ENCODE peak calls at places on chromosomes 13 and 19, in six cellular contexts. Z is stimulated activated CD8-positive, alpha-beta memory T cell treated with anti-CD3 and anti-CD28 coated beads, Interleukin-15, amount 100 ng/mL, for 4 hours; O is GM06990; S is GF-D8; I is right lobe of liver; C is LHCN-M2. L is an unnamed sample.
A peak's percentile ranks its signal among the peaks of the same experiment; 100 is the strongest.

GRCh38 chr13:91805605-91806004 is 407.2 kb downstream of the GPC5 start:
- DNase-seq in Z (no peak), O (no peak), S (no peak), I (no peak), C (no peak), L (no peak)

GRCh38 chr19:42942187-42942789 is 5.3 kb upstream of the PSG7 start:
- DNase-seq in Z (no peak), O (no peak), S (no peak), I (no peak), C (peak; percentile 14), L (no peak)

GRCh38 chr13:37014609-37015008 is 14.0 kb downstream of the EXOSC8 start:
- DNase-seq in Z (no peak), O (no peak), S (no peak), I (no peak), C (no peak), L (no peak)

GRCh38 chr13:35472308-35473008 is 4.0 kb downstream of the MAB21L1 start:
- DNase-seq in Z (no peak), O (no peak), S (no peak), I (no peak), C (no peak), L (peak; percentile 28)

GRCh38 chr13:75870397-75870801 is 234.3 kb downstream of the LMO7 start:
- DNase-seq in Z (no peak), O (no peak), S (no peak), I (no peak), C (peak; percentile 54), L (peak; percentile 37)

GRCh38 chr13:38417727-38418126 is 68.1 kb downstream of the UFM1 start:
- DNase-seq in Z (no peak), O (no peak), S (no peak), I (no peak), C (peak; percentile 49), L (peak; percentile 16)

GRCh38 chr19:47319923-47320871 is 10.5 kb downstream of the C5AR1 start:
- DNase-seq in Z (no peak), O (no peak), S (no peak), I (no peak), C (no peak), L (no peak)

GRCh38 chr13:51532736-51533197 is 51.5 kb upstream of the WDFY2 start:
- DNase-seq in Z (no peak), O (no peak), S (peak; percentile 46), I (no peak), C (peak; percentile 17), L (no peak)

GRCh38 chr13:113176292-113176691 is 17.8 kb downstream of the PROZ start:
- DNase-seq in Z (peak; percentile 51), O (peak; percentile 45), S (no peak), I (no peak), C (no peak), L (no peak)

GRCh38 chr13:45490068-45490467 is 25.3 kb downstream of the COG3 start:
- DNase-seq in Z (no peak), O (no peak), S (no peak), I (no peak), C (peak; percentile 35), L (no peak)

GRCh38 chr13:113153810-113154748 is 4.4 kb upstream of the PROZ start:
- DNase-seq in Z (peak; percentile 42), O (peak; percentile 54), S (peak; percentile 53), I (peak; percentile 92), C (peak; percentile 60), L (peak; percentile 84)

GRCh38 chr19:19475845-19476828 is 39.2 kb downstream of the TSSK6 start:
- DNase-seq in Z (no peak), O (no peak), S (no peak), I (no peak), C (peak; percentile 43), L (peak; percentile 60)

GRCh38 chr19:11418518-11419506 is at the start of gene RGL3:
- DNase-seq in Z (no peak), O (no peak), S (no peak), I (peak; percentile 77), C (no peak), L (peak; percentile 67)

GRCh38 chr13:36101157-36101556 is 30.0 kb downstream of the DCLK1 start:
- DNase-seq in Z (no peak), O (no peak), S (no peak), I (no peak), C (no peak), L (no peak)

GRCh38 chr13:44397766-44398223 is 24.2 kb downstream of the SERP2 start:
- DNase-seq in Z (no peak), O (no peak), S (no peak), I (no peak), C (peak; percentile 74), L (peak; percentile 10)

GRCh38 chr13:74979703-74980102 is 502.3 kb downstream of the TBC1D4 start:
- DNase-seq in Z (no peak), O (no peak), S (no peak), I (no peak), C (no peak), L (no peak)

GRCh38 chr13:40292108-40292507 is 374.3 kb downstream of the FOXO1 start:
- DNase-seq in Z (no peak), O (no peak), S (no peak), I (no peak), C (no peak), L (no peak)

GRCh38 chr19:38193445-38193844 is 30.6 kb downstream of the DPF1 start:
- DNase-seq in Z (no peak), O (no peak), S (no peak), I (no peak), C (no peak), L (no peak)

GRCh38 chr13:75533866-75534265 is 3.8 kb downstream of the COMMD6 start:
- DNase-seq in Z (no peak), O (no peak), S (no peak), I (no peak), C (no peak), L (no peak)

GRCh38 chr13:109652536-109652935 is 133.8 kb downstream of the IRS2 start:
- DNase-seq in Z (no peak), O (no peak), S (no peak), I (no peak), C (no peak), L (no peak)

GRCh38 chr19:17206736-17207581 is 8.2 kb upstream of the USE1 start:
- DNase-seq in Z (no peak), O (no peak), S (no peak), I (no peak), C (no peak), L (no peak)

GRCh38 chr13:50485979-50486935 is 357.2 kb downstream of the DLEU7 start:
- DNase-seq in Z (no peak), O (no peak), S (no peak), I (no peak), C (peak; percentile 69), L (no peak)

GRCh38 chr13:25943081-25943480 is 108.7 kb downstream of the SHISA2 start:
- DNase-seq in Z (no peak), O (no peak), S (no peak), I (no peak), C (no peak), L (no peak)

GRCh38 chr13:113129480-113129879 is 6.9 kb downstream of the F10 start:
- DNase-seq in Z (no peak), O (no peak), S (no peak), I (no peak), C (no peak), L (no peak)

L was measured in neural progenitor cell.